ENCODE peak calls at places on chromosomes 1 and 21, in five cellular contexts. O is heart left ventricle, J is IMR-90, N is DND-41, C is cardiac muscle cell. A is an unnamed sample. For H3K27me3, H3K4me1 and H3K36me3, the result is how much of the 10 kb centered on the place peaks cover.

GRCh38 chr1:192846950-192847349 is 38.1 kb downstream of the RGS2 start:
- DNase-seq in O (no peak), J (no peak), N (no peak), C (no peak), A (no peak)

GRCh38 chr1:59707216-59707615 is 107.5 kb upstream of the HOOK1 start:
- DNase-seq in O (no peak), J (peak), N (no peak), C (no peak), A (no peak)

GRCh38 chr1:240244968-240245628 is 153.4 kb downstream of the FMN2 start:
- DNase-seq in O (no peak), J (peak), N (no peak), C (no peak), A (no peak)

GRCh38 chr1:226649780-226650179 is 89.3 kb downstream of the ITPKB start:
- DNase-seq in O (peak), J (peak), N (peak), C (peak), A (no peak)

GRCh38 chr1:85258536-85259117 is 835 bp downstream of the C1orf52 start:
- DNase-seq in O (no peak), J (no peak), N (no peak), C (peak), A (no peak)

GRCh38 chr1:70963374-70963773 is 84.2 kb downstream of the PTGER3 start:
- DNase-seq in O (no peak), J (no peak), N (no peak), C (no peak), A (no peak)

GRCh38 chr1:51750729-51751128 is 127.8 kb downstream of the NRDC start:
- DNase-seq in O (no peak), J (peak), N (no peak), C (no peak), A (no peak)

GRCh38 chr21:32886339-32886738 is 114.8 kb upstream of the PAXBP1 start:
- DNase-seq in O (no peak), J (no peak), N (peak), C (no peak), A (no peak)

GRCh38 chr1:19315378-19316206 is 3.5 kb downstream of the SLC66A1 start:
- DNase-seq in O (peak), J (peak), N (no peak), C (no peak), A (no peak)

GRCh38 chr1:201691716-201692115 is 137.2 kb upstream of the IPO9 start:
- DNase-seq in O (no peak), J (no peak), N (no peak), C (no peak), A (no peak)

GRCh38 chr1:10897981-10898728 is 101.7 kb upstream of the CASZ1 start:
- DNase-seq in O (peak), J (no peak), N (no peak), C (peak), A (no peak)

GRCh38 chr21:43603641-43604504 is 55.4 kb downstream of the HSF2BP start:
- DNase-seq in O (no peak), J (peak), N (no peak), C (no peak), A (no peak)

GRCh38 chr1:98565951-98566350 is 95.6 kb upstream of the SNX7 start:
- DNase-seq in O (no peak), J (no peak), N (no peak), C (no peak), A (no peak)

GRCh38 chr1:235426143-235426542 is 58.9 kb downstream of the TBCE start:
- DNase-seq in O (no peak), J (no peak), N (no peak), C (no peak), A (no peak)

GRCh38 chr21:33169360-33169759 is 60.4 kb upstream of the IFNAR2 start:
- DNase-seq in O (no peak), J (no peak), N (no peak), C (no peak), A (no peak)

GRCh38 chr21:15250384-15250783 is 185.6 kb upstream of the NRIP1 start:
- DNase-seq in O (no peak), J (peak), N (no peak), C (no peak), A (no peak)

GRCh38 chr21:38668067-38668466 is 137.7 kb upstream of the ETS2 start:
- DNase-seq in O (no peak), J (no peak), N (no peak), C (no peak), A (no peak)

GRCh38 chr1:15418811-15419515 is 9.3 kb downstream of the EFHD2 start:
- DNase-seq in O (no peak), J (no peak), N (no peak), C (no peak), A (no peak)

GRCh38 chr1:50973875-50974617 is 4.0 kb downstream of the CDKN2C start:
- DNase-seq in O (no peak), J (no peak), N (peak), C (no peak), A (no peak)

GRCh38 chr1:56335394-56335793 is 244.0 kb downstream of the PLPP3 start:
- DNase-seq in O (no peak), J (no peak), N (no peak), C (no peak), A (no peak)

GRCh38 chr1:93798301-93798700 is 80.7 kb downstream of the DNTTIP2 start:
- DNase-seq in O (no peak), J (peak), N (no peak), C (no peak), A (no peak)

GRCh38 chr1:7648761-7649384 is 122.2 kb upstream of the VAMP3 start:
- DNase-seq in O (no peak), J (peak), N (no peak), C (no peak), A (no peak)

GRCh38 chr21:46559291-46559983 is 45.4 kb downstream of the S100B start:
- DNase-seq in O (no peak), J (no peak), N (no peak), C (peak), A (no peak)

GRCh38 chr1:101907264-101907663 is 89.5 kb downstream of the OLFM3 start:
- DNase-seq in O (no peak), J (no peak), N (no peak), C (no peak), A (no peak)

GRCh38 chr1:41615981-41616380 is 131.5 kb upstream of the EDN2 start:
- DNase-seq in O (no peak), J (no peak), N (no peak), C (no peak), A (no peak)

GRCh38 chr1:203273869-203274602 is 31.3 kb upstream of the BTG2 start:
- DNase-seq in O (no peak), J (no peak), N (no peak), C (no peak), A (peak)

DNA sequence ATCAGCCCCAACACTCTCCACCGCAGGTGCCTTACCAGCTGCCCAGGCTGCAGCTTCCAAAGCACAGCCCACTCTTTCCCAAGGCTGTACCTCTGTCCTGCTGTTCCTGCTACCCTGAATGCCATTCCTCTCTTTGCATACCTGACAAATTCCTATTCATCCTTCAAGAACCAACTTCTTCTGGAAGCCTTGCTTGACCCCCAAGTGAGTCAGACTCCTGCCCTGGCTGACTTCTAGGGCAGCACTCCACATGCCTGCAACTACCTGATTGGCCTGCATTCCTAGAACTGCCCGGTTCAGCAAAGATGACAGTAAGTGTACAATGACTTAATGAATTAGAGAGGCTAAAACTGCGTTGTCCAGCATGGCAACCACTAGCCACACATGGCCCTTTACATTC is 20.8 kb upstream of the PDZK1IP1 start:
- DNase-seq in O (no peak), J (no peak), N (no peak), C (no peak), A (no peak)
- H3K27me3 ChIP-seq in O (under half), J (under half), N (under half), C (under half), A (under half)

GRCh38 chr1:115255154-115255553 is 82.9 kb downstream of the NGF start:
- DNase-seq in O (no peak), J (no peak), N (no peak), C (no peak), A (no peak)

GRCh38 chr1:115251856-115252255 is 86.2 kb downstream of the NGF start:
- DNase-seq in O (no peak), J (peak), N (no peak), C (no peak), A (no peak)

GRCh38 chr1:115252585-115252984 is 85.5 kb downstream of the NGF start:
- DNase-seq in O (no peak), J (no peak), N (no peak), C (no peak), A (no peak)

GRCh38 chr1:115246526-115246925 is 91.5 kb downstream of the NGF start:
- DNase-seq in O (no peak), J (peak), N (no peak), C (no peak), A (no peak)

DNA sequence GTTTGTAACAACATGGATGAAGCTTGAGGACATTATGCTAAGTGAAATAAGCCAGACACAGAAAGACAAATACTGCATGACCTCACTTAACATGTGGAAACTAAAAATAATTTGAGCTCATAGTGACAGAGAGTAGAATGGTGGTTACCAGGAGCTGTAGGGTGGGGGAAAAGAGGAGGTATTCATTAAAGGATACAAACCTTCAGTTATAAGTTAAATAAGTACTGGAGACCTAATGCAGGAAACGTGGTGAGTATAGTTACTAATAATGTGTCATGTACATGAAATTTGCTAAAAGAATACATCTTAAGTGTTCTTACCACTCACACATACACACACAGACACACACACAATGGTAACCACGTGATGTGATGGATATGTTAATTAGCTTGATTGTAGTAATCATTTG is 86.7 kb downstream of the NGF start:
- DNase-seq in O (no peak), J (peak), N (no peak), C (no peak), A (no peak)
- H3K4me1 ChIP-seq in O (under half), J (under half), N (under half), C (under half), A (under half)

GRCh38 chr1:212613440-212614335 is 5.1 kb downstream of the ATF3 start:
- DNase-seq in O (no peak), J (no peak), N (no peak), C (no peak), A (no peak)
- H3K36me3 ChIP-seq in O (under half), J (under half), N (under half), C (under half), A (under half)

GRCh38 chr1:100612540-100612939 is 74.6 kb downstream of the GPR88 start:
- DNase-seq in O (no peak), J (no peak), N (no peak), C (no peak), A (no peak)

GRCh38 chr1:100614570-100614969 is 76.6 kb downstream of the GPR88 start:
- DNase-seq in O (no peak), J (no peak), N (peak), C (no peak), A (no peak)

GRCh38 chr1:100613817-100614559 is 76.0 kb downstream of the GPR88 start:
- DNase-seq in O (no peak), J (no peak), N (peak), C (no peak), A (no peak)

GRCh38 chr1:100615686-100616085 is 77.7 kb downstream of the GPR88 start:
- DNase-seq in O (no peak), J (no peak), N (no peak), C (no peak), A (no peak)

GRCh38 chr1:100616121-100616621 is 78.2 kb downstream of the GPR88 start:
- DNase-seq in O (no peak), J (no peak), N (no peak), C (no peak), A (no peak)
- H3K27me3 ChIP-seq in O (under half), J (under half), N (under half), C (under half), A (under half)

GRCh38 chr1:150560576-150560975 is 11.4 kb downstream of the ADAMTSL4 start:
- DNase-seq in O (no peak), J (no peak), N (no peak), C (no peak), A (no peak)

GRCh38 chr1:150561830-150562367 is 12.7 kb downstream of the ADAMTSL4 start:
- DNase-seq in O (peak), J (peak), N (peak), C (peak), A (no peak)

GRCh38 chr1:150562384-150563339 is 13.5 kb downstream of the ADAMTSL4 start:
- DNase-seq in O (no peak), J (no peak), N (peak), C (no peak), A (no peak)

GRCh38 chr1:150560011-150560438 is 10.8 kb downstream of the ADAMTSL4 start:
- DNase-seq in O (peak), J (no peak), N (peak), C (peak), A (no peak)

GRCh38 chr1:150560986-150561829 is 12.0 kb downstream of the ADAMTSL4 start:
- DNase-seq in O (peak), J (peak), N (peak), C (peak), A (no peak)
- H3K4me1 ChIP-seq in O (half or more), J (under half), N (under half), C (under half), A (half or more)

GRCh38 chr1:1262759-1263158 is 10.9 kb downstream of the UBE2J2 start:
- DNase-seq in O (no peak), J (no peak), N (no peak), C (no peak), A (no peak)

GRCh38 chr1:1259948-1260614 is 13.6 kb upstream of the C1QTNF12 start:
- DNase-seq in O (peak), J (no peak), N (no peak), C (no peak), A (no peak)

GRCh38 chr1:1259119-1259488 is 12.6 kb upstream of the C1QTNF12 start:
- DNase-seq in O (no peak), J (no peak), N (no peak), C (no peak), A (no peak)

GRCh38 chr1:1259540-1259939 is 13.0 kb upstream of the C1QTNF12 start:
- DNase-seq in O (peak), J (no peak), N (no peak), C (no peak), A (no peak)

GRCh38 chr1:1260843-1261560 is 12.7 kb downstream of the UBE2J2 start:
- DNase-seq in O (peak), J (no peak), N (no peak), C (no peak), A (no peak)
- H3K36me3 ChIP-seq in O (under half), J (half or more), N (half or more), C (under half), A (under half)

A was measured in vagina.